ENCODE peak calls at places on chromosomes 11 and 22, in five cellular contexts. U is GM23338, B is body of pancreas, Q is tibial nerve, M is AG09309. C is an unnamed sample.

GRCh38 chr11:73312806-73313403 is 4.8 kb downstream of the ARHGEF17 start:
- DNase-seq in M (no peak), Q (no peak), B (no peak), U (no peak), C (no peak)

GRCh38 chr22:23242473-23243001 is 62.2 kb downstream of the BCR start:
- DNase-seq in U (peak), Q (no peak), B (no peak), M (no peak), C (no peak)

GRCh38 chr11:112265659-112266409 is 5.2 kb upstream of the PLET1 start:
- DNase-seq in M (no peak), U (no peak), Q (no peak), B (no peak), C (no peak)

GRCh38 chr22:38104084-38104483 is 6.4 kb downstream of the BAIAP2L2 start:
- DNase-seq in M (no peak), Q (no peak), B (no peak), U (peak), C (no peak)

GRCh38 chr22:20241579-20242392 is 26.3 kb downstream of the RTN4R start:
- DNase-seq in M (no peak), U (no peak), B (no peak), Q (no peak), C (no peak)

GRCh38 chr11:71284525-71285092 is 32.2 kb upstream of the SHANK2 start:
- DNase-seq in Q (no peak), U (no peak), M (no peak), B (peak), C (no peak)

GRCh38 chr22:44395116-44396005 is 82.6 kb upstream of the SHISAL1 start:
- DNase-seq in M (no peak), U (no peak), B (peak), Q (no peak), C (no peak)

GRCh38 chr22:38311331-38311635 is 6.0 kb downstream of the CSNK1E start:
- DNase-seq in U (no peak), Q (no peak), M (no peak), B (no peak), C (no peak)

GRCh38 chr22:21791635-21792625 is 56.3 kb upstream of the YPEL1 start:
- DNase-seq in U (no peak), Q (no peak), M (no peak), B (no peak), C (no peak)

GRCh38 chr11:16280256-16280682 is 76.1 kb downstream of the SOX6 start:
- DNase-seq in M (no peak), Q (peak), B (no peak), U (no peak), C (no peak)

GRCh38 chr11:46001427-46002049 is 79.1 kb downstream of the LARGE2 start:
- DNase-seq in M (no peak), B (no peak), Q (no peak), U (peak), C (no peak)

GRCh38 chr22:50624347-50625130 is 3.4 kb downstream of the ARSA start:
- DNase-seq in U (no peak), B (no peak), Q (peak), M (no peak), C (no peak)

GRCh38 chr22:50621491-50621880 is 6.5 kb downstream of the ARSA start:
- DNase-seq in Q (no peak), B (no peak), M (no peak), U (no peak), C (no peak)

GRCh38 chr22:50620861-50621490 is 7.0 kb downstream of the ARSA start:
- DNase-seq in B (no peak), Q (no peak), U (no peak), M (no peak), C (no peak)

GRCh38 chr22:50622723-50623327 is 5.1 kb downstream of the ARSA start:
- DNase-seq in B (peak), U (no peak), M (no peak), Q (no peak), C (no peak)

GRCh38 chr22:50621948-50622722 is 5.8 kb downstream of the ARSA start:
- DNase-seq in U (no peak), Q (no peak), M (no peak), B (peak), C (no peak)
- H3K4me3 ChIP-seq in U (no peak), Q (peak), M (no peak), B (no peak), C (peak)

GRCh38 chr11:17651681-17652080 is 67.7 kb upstream of the MYOD1 start:
- DNase-seq in M (no peak), U (no peak), Q (no peak), B (no peak), C (no peak)
- TF ChIP-seq CTCF in M (no peak), U (no peak), Q (no peak), B (no peak), C (no peak)

GRCh38 chr22:32501797-32502290 is 27.2 kb downstream of the FBXO7 start:
- DNase-seq in Q (no peak), M (no peak), U (no peak), B (no peak), C (no peak)
- H3K4me3 ChIP-seq in Q (no peak), M (no peak), U (no peak), B (no peak), C (no peak)

GRCh38 chr11:18723991-18724390 is 2.0 kb downstream of the IGSF22 start:
- DNase-seq in U (no peak), B (peak), M (no peak), Q (no peak), C (no peak)

GRCh38 chr11:18720811-18721575 is 5.0 kb downstream of the IGSF22 start:
- DNase-seq in B (peak), M (no peak), U (peak), Q (peak), C (peak)

GRCh38 chr11:18720086-18720810 is 5.7 kb downstream of the IGSF22 start:
- DNase-seq in U (no peak), B (no peak), M (peak), Q (no peak), C (no peak)

GRCh38 chr11:18722293-18722637 is 3.7 kb downstream of the IGSF22 start:
- DNase-seq in B (no peak), M (no peak), Q (no peak), U (no peak), C (no peak)

DNA sequence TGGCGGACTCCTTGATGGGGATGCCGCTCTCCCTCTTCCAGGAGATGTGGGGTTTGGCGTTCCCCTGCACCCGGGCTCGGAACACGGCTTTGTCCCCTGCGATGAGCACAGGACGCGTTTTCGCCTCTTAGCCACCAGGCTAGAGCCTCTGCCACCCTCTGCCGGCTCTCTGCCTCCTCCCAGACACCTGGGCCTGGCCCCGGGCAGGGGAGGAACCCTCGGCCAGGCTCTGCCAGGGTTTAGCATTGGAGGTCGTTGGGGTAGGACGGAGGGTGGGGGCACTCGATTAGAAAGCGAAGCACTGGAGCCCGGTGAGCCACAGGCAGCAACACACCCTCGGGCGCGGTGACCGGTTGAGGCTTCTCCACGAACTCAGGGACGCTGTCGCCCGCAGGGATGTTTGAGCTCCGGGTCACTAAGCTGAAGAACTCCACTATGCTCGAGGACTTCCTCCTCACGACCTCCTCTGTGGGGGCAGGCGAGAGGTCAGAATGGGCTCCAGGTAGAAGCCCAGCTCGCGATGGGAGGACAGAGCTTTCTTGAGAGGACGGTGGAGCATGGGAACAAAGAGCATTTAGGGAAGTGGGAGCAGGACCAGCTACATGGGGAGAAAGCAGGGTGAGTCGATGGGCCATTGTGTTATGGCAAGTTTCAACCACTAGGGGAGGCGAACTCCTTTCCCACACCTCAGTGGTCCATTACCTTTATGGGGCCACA is 4.3 kb downstream of the IGSF22 start:
- DNase-seq in B (peak), U (peak), Q (no peak), M (no peak), C (no peak)
- TF ChIP-seq CTCF in B (peak), U (peak), Q (peak), M (peak), C (peak)

GRCh38 chr11:122707111-122707510 is 51.6 kb downstream of the UBASH3B start:
- DNase-seq in M (no peak), Q (no peak), U (no peak), B (no peak), C (no peak)

GRCh38 chr11:122711362-122711761 is 55.8 kb downstream of the UBASH3B start:
- DNase-seq in M (no peak), U (no peak), Q (no peak), B (no peak), C (no peak)

GRCh38 chr11:122706689-122707088 is 51.2 kb downstream of the UBASH3B start:
- DNase-seq in B (no peak), M (no peak), Q (no peak), U (no peak), C (no peak)

GRCh38 chr11:122711831-122712378 is 56.4 kb downstream of the UBASH3B start:
- DNase-seq in U (no peak), M (no peak), B (no peak), Q (no peak), C (no peak)

GRCh38 chr11:122709042-122709760 is 53.7 kb downstream of the UBASH3B start:
- DNase-seq in U (no peak), B (no peak), Q (no peak), M (no peak), C (no peak)
- H3K4me3 ChIP-seq in U (no peak), B (no peak), Q (no peak), M (peak), C (no peak)

GRCh38 chr11:17631702-17632365 is 84.8 kb downstream of the OTOG start:
- DNase-seq in U (peak), Q (no peak), B (no peak), M (no peak), C (no peak)
- TF ChIP-seq CTCF in U (no peak), Q (no peak), B (no peak), M (no peak), C (no peak)

DNA sequence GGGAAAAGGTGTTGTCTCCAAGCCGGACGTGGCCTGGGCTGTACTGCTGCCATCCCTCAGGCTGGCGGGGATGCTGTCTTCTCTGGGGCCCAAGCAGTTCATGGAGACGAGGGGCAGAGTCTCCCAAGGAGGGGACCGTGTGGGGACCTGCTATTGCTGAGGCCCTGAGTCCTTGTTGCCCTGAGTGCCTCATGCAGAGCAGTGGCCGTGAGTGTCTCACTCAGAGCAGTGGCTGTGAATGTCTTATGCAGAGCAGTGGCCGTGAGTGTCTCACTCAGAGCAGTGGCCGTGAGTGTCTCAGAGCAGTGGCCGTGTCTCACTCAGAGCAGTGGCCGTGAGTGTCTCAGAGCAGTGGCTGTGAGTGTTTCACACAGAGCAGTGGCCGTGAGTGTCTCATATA is 54.7 kb downstream of the GRAMD4 start:
- DNase-seq in U (no peak), Q (no peak), B (no peak), M (no peak), C (no peak)
- H3K4me3 ChIP-seq in U (no peak), Q (no peak), B (no peak), M (no peak), C (no peak)

C was measured in thoracic aorta.